ENCODE peak calls at places on chromosomes 1 and 21, in seven cellular contexts. N is ascending aorta; I is CD8-positive, alpha-beta T cell; H is PC-3; M is HCT116; Y is SK-N-SH; F is left ventricle myocardium inferior. L is an unnamed sample.

GRCh38 chr1:116514708-116515525 is 55.9 kb downstream of the CD58 start:
- DNase-seq in Y (no peak), I (peak; percentile 65), H (peak; percentile 91), M (no peak), N (no peak), F (no peak), L (peak; percentile 59)

GRCh38 chr1:45266151-45266801 is 59.9 kb upstream of the ZSWIM5 start:
- DNase-seq in N (peak; percentile 69), M (no peak), F (peak; percentile 66), I (no peak), H (peak; percentile 82), Y (no peak), L (no peak)

GRCh38 chr1:108082006-108082405 is 117.0 kb upstream of the VAV3 start:
- DNase-seq in N (no peak), H (no peak), M (no peak), I (no peak), F (no peak), Y (no peak), L (no peak)

GRCh38 chr1:240399381-240399780 is 212.6 kb downstream of the GREM2 start:
- DNase-seq in H (peak; percentile 69), N (no peak), F (no peak), M (no peak), Y (no peak), I (no peak), L (no peak)

GRCh38 chr21:26972131-26972707 is 5.3 kb upstream of the ADAMTS5 start:
- DNase-seq in Y (no peak), I (no peak), H (no peak), F (no peak), M (no peak), N (no peak), L (no peak)

GRCh38 chr1:83029916-83030315 is 969.0 kb downstream of the TTLL7 start:
- DNase-seq in Y (no peak), F (no peak), H (no peak), N (no peak), M (no peak), I (no peak), L (no peak)

GRCh38 chr1:11707621-11708276 is 16.2 kb downstream of the DRAXIN start:
- DNase-seq in F (peak; percentile 78), N (no peak), M (no peak), Y (peak; percentile 74), H (no peak), I (no peak), L (no peak)

GRCh38 chr1:65606426-65606825 is 186.0 kb downstream of the LEPR start:
- DNase-seq in M (no peak), N (no peak), H (no peak), F (no peak), I (no peak), Y (no peak), L (no peak)

GRCh38 chr1:225809842-225810578 is at the start of gene EPHX1:
- DNase-seq in I (peak; percentile 62), N (peak; percentile 94), Y (peak; percentile 95), H (peak; percentile 95), F (peak; percentile 94), M (peak; percentile 71), L (peak; percentile 41)

GRCh38 chr1:212555426-212555825 is 53.1 kb upstream of the ATF3 start:
- DNase-seq in H (no peak), M (no peak), N (no peak), I (no peak), F (no peak), Y (no peak), L (no peak)

GRCh38 chr1:60068393-60069045 is 5.1 kb downstream of the C1orf87 start:
- DNase-seq in H (no peak), Y (peak; percentile 33), M (no peak), F (no peak), N (no peak), I (no peak), L (no peak)

GRCh38 chr1:233975486-233975885 is 71.0 kb downstream of the SLC35F3 start:
- DNase-seq in H (no peak), N (no peak), Y (no peak), M (no peak), F (no peak), I (no peak), L (no peak)

GRCh38 chr1:39142394-39143060 is 62.0 kb upstream of the MACF1 start:
- DNase-seq in I (no peak), Y (no peak), N (no peak), F (no peak), M (peak; percentile 32), H (peak; percentile 93), L (no peak)

GRCh38 chr21:27953328-27954045 is 986.6 kb upstream of the ADAMTS5 start:
- DNase-seq in I (no peak), F (no peak), M (no peak), Y (no peak), H (peak; percentile 12), N (no peak), L (no peak)

GRCh38 chr21:44800103-44800502 is 1.5 kb downstream of the UBE2G2 start:
- DNase-seq in M (no peak), N (no peak), F (no peak), H (peak; percentile 75), Y (peak; percentile 64), I (no peak), L (no peak)

DNA sequence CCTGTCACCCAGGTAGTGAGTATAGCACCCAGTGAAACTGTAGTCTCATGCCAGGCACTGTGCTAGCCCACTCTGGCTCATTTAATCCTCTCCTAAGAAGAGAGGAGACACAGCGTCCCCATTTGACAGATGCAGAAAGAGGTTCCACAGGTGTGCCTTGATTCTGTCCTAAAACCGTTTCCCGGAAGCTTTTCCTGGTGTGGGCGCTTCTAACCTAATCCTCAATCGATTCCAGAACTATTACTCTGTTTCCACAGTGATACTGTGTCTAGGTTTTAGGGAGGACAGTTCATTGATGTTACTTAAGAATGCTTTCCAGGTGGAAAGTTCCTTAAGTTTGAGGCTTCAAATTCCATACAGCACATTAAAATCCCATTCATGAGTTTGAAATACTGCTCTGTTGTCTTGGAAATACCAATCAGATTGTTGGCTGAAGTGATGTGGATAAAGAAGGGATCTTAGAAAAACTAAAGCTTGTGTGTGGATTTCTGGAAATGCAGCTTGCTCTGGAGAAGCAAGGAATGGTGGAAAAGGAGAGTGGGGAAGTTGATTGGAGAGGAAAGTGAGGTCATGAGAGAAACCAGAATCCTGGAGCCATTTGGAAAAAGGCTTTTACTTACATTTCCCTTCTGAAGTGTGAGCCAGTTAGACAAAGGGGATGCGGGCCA is 6.5 kb downstream of the ELF3 start:
- DNase-seq in F (no peak), Y (no peak), I (no peak), H (no peak), M (no peak), N (no peak), L (no peak)
- H3K27ac ChIP-seq in F (no peak overlapping the region), Y (no peak overlapping the region), I (no peak overlapping the region), H (peak overlapping the region; percentile 99), M (peak overlapping the region; percentile 94), N (no peak overlapping the region), L (no peak overlapping the region)

DNA sequence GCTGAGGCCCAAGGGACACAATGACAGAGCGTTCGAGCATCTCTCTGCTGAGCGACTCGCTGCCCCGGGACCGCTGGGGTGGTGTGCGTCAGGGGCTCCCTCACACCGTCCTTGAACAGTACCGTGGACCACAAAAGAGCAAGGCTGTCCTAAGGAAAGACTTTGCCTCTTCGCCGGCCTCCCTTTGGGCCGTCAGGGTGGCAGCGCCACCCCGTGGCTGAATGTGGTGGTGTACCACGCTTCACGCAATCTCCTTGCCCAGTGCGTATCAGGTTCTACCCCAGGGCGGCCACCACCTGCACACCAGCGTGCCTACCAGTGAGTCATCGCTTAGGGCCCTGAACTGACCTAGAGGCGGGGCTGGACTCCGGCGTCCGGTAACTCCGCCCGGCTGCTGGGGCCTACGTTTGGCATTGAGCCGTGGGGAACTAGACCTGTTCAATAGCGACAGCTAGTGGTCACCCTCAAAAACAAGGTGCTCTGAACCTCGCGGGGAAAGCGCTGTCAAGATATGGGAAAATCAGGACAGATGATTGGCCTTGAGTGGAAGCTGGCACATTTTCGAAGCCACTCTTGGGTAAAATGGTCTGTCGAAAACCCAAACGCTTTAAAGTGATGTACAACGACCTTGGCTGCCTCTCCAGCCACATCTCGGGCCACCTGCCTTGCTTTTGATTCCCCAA is 8.1 kb upstream of the TRAF3IP3 start:
- DNase-seq in I (peak; percentile 83), M (peak; percentile 98), Y (no peak), N (peak; percentile 95), F (peak; percentile 87), H (peak; percentile 99), L (peak; percentile 87)
- H3K27ac ChIP-seq in I (peak overlapping the region; percentile 54), M (no peak overlapping the region), Y (peak overlapping the region; percentile 55), N (peak overlapping the region; percentile 1), F (peak overlapping the region; percentile 90), H (peak overlapping the region; percentile 6), L (peak overlapping the region; percentile 43)

DNA sequence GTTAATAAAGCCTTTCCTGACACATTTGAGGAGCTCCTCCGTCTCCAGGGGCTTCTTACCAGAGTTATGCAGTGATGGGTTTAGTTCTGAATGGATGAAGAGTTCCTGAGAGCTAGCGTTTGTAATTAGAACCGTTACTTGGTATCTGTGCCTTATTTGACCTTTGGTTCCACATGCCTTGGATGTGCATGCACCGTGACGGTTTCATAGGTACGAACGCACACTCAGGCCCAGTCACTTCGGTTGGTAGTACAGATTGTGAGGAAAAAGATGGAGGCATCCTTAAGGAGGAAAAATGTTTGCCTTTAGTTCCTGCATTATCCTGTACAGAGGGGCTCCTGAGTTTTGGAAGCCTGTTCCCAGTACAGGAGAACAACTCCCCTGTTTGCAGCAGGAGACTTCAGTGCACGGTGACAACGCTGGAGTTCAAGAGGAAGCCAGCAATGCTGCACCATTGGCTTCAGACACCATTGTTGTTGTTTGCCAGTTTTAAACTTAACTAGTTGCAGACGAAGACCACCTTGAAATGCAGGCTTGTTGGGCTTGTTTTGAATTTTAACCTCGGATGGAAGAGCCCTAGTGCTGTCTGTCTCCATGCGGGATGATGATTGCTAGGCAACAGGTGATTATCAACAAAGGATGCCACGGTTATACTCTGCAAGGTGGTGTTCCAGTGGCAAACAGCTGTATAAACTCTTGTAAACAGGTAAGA is 8.2 kb downstream of the RBM15 start:
- DNase-seq in F (no peak), I (no peak), N (no peak), Y (no peak), H (no peak), M (no peak), L (no peak)
- H3K27ac ChIP-seq in F (peak overlapping the region; percentile 7), I (no peak overlapping the region), N (no peak overlapping the region), Y (no peak overlapping the region), H (no peak overlapping the region), M (no peak overlapping the region), L (no peak overlapping the region)

GRCh38 chr1:221716713-221717490 is 25.0 kb downstream of the DUSP10 start:
- DNase-seq in N (no peak), H (no peak), M (no peak), F (no peak), Y (peak; percentile 48), I (no peak), L (no peak)

GRCh38 chr1:221719278-221719597 is 22.7 kb downstream of the DUSP10 start:
- DNase-seq in I (no peak), M (no peak), F (no peak), H (no peak), N (no peak), Y (no peak), L (no peak)

GRCh38 chr1:221718391-221719277 is 23.3 kb downstream of the DUSP10 start:
- DNase-seq in H (peak; percentile 81), N (no peak), F (no peak), I (no peak), Y (no peak), M (no peak), L (no peak)

GRCh38 chr1:221715321-221716169 is 26.3 kb downstream of the DUSP10 start:
- DNase-seq in H (peak; percentile 55), F (no peak), Y (no peak), I (no peak), M (no peak), N (no peak), L (no peak)

DNA sequence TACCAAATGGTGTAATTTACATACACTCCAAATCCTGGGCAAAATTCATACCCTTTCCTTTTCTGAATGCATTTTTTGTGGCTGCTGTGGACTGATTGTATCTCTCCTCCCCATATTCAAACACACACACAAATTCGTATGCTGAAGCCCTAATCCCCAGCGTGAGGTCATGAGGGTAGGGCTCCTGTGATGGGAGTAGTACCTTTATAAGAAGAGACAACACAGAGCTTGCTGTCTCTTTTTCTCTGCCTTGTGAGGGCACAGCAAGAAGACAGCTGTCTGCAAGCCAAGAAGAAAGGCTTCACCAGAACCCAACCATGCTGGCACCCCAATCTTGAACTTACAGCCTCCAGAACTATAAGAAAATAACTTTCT is 24.4 kb downstream of the DUSP10 start:
- DNase-seq in M (no peak), Y (no peak), N (no peak), H (no peak), F (no peak), I (no peak), L (no peak)
- H3K27ac ChIP-seq in M (no peak overlapping the region), Y (no peak overlapping the region), N (no peak overlapping the region), H (no peak overlapping the region), F (no peak overlapping the region), I (no peak overlapping the region), L (no peak overlapping the region)